ENCODE peak calls at places on chromosomes 12 and 14, in nine cellular contexts. S is prostate gland, Z is GM13977, E is IMR-90, X is WTC11, F is breast epithelium, P is body of pancreas, H is testis, M is HFFc6. G is an unnamed sample.

GRCh38 chr12:58233886-58234285 is 292.5 kb downstream of the ATP23 start:
- DNase-seq in Z (no peak), P (no peak), X (no peak), F (no peak), M (no peak), S (no peak), H (no peak), E (no peak), G (no peak)

GRCh38 chr12:9342614-9343353 is 134.6 kb upstream of the PZP start:
- DNase-seq in F (no peak), E (no peak), X (no peak), P (no peak), S (no peak), Z (no peak), H (no peak), M (no peak), G (no peak)

GRCh38 chr12:76024102-76024781 is 7.3 kb downstream of the PHLDA1 start:
- DNase-seq in F (no peak), X (no peak), H (no peak), S (no peak), M (no peak), P (no peak), Z (no peak), E (peak), G (peak)

GRCh38 chr12:42798811-42799438 is 209.4 kb upstream of the PRICKLE1 start:
- DNase-seq in H (no peak), S (no peak), F (no peak), M (peak), P (no peak), X (no peak), E (peak), Z (no peak), G (peak)

GRCh38 chr12:77118696-77119095 is 53.3 kb upstream of the E2F7 start:
- DNase-seq in X (no peak), Z (no peak), P (no peak), M (peak), H (no peak), E (peak), S (no peak), F (no peak), G (no peak)

GRCh38 chr14:70052990-70053389 is 135.8 kb downstream of the SLC8A3 start:
- DNase-seq in H (peak), M (no peak), P (no peak), Z (no peak), S (no peak), F (no peak), X (peak), E (peak), G (peak)

GRCh38 chr12:27511031-27511722 is 12.8 kb upstream of the PPFIBP1 start:
- DNase-seq in F (no peak), P (no peak), Z (no peak), X (no peak), M (no peak), H (no peak), E (peak), S (no peak), G (no peak)

GRCh38 chr12:3704512-3705348 is 48.2 kb downstream of the CRACR2A start:
- DNase-seq in E (peak), M (no peak), P (no peak), H (peak), S (no peak), X (no peak), Z (peak), F (no peak), G (no peak)

GRCh38 chr12:116502141-116502725 is 56.9 kb upstream of the MAP1LC3B2 start:
- DNase-seq in H (no peak), F (no peak), Z (no peak), E (no peak), X (no peak), M (no peak), P (no peak), S (no peak), G (no peak)

GRCh38 chr12:113381237-113381636 is 22.4 kb downstream of the SDS start:
- DNase-seq in M (no peak), Z (no peak), E (no peak), S (no peak), F (no peak), P (no peak), X (no peak), H (no peak), G (no peak)

GRCh38 chr12:97716356-97716755 is 253.8 kb downstream of the RMST start:
- DNase-seq in E (no peak), P (no peak), S (no peak), F (no peak), X (peak), M (no peak), Z (no peak), H (peak), G (peak)

GRCh38 chr14:68685419-68686211 is 107.3 kb downstream of the ZFP36L1 start:
- DNase-seq in X (no peak), P (peak), M (peak), E (peak), Z (peak), H (no peak), S (no peak), F (no peak), G (peak)

GRCh38 chr12:113315358-113315757 is 19.6 kb downstream of the SLC8B1 start:
- DNase-seq in E (no peak), S (no peak), P (no peak), H (no peak), M (no peak), X (no peak), F (no peak), Z (no peak), G (no peak)

GRCh38 chr12:123891516-123892179 is 81.0 kb downstream of the CCDC92 start:
- DNase-seq in H (no peak), S (no peak), Z (no peak), X (no peak), E (no peak), M (no peak), F (no peak), P (no peak), G (no peak)

GRCh38 chr12:19779393-19780056 is 340.2 kb downstream of the AEBP2 start:
- DNase-seq in Z (no peak), M (no peak), F (no peak), H (peak), S (no peak), E (no peak), P (no peak), X (peak), G (no peak)

GRCh38 chr14:60845523-60845922 is 111.0 kb downstream of the MNAT1 start:
- DNase-seq in H (no peak), E (no peak), S (no peak), Z (peak), F (no peak), X (no peak), M (no peak), P (no peak), G (no peak)

GRCh38 chr12:79441534-79441933 is 249.2 kb downstream of the PAWR start:
- DNase-seq in H (no peak), S (no peak), E (no peak), P (no peak), M (no peak), F (no peak), X (no peak), Z (no peak), G (no peak)

GRCh38 chr14:91008759-91009409 is 51.6 kb downstream of the RPS6KA5 start:
- DNase-seq in E (no peak), M (no peak), S (no peak), X (no peak), H (no peak), P (no peak), Z (no peak), F (no peak), G (no peak)

GRCh38 chr12:102939670-102940222 is 17.7 kb upstream of the ASCL1 start:
- DNase-seq in X (no peak), S (no peak), E (no peak), F (no peak), M (no peak), P (no peak), Z (no peak), H (no peak), G (no peak)

GRCh38 chr14:67820428-67820881 is 876 bp downstream of the RAD51B start:
- DNase-seq in E (peak), F (no peak), P (no peak), S (no peak), X (no peak), M (no peak), Z (no peak), H (no peak), G (peak)

GRCh38 chr14:49598479-49599301 is at the start of gene LRR1:
- DNase-seq in H (peak), P (peak), S (peak), X (peak), F (peak), M (peak), Z (peak), E (peak), G (peak)
- TF ChIP-seq CTCF in H (no peak), P (no peak), S (no peak), X (no peak), F (no peak), M (no peak), Z (no peak), E (no peak), G (no peak)

GRCh38 chr12:118135788-118136558 is at the start of gene PEBP1:
- DNase-seq in E (peak), P (peak), M (peak), F (peak), Z (peak), X (peak), S (peak), H (peak), G (peak)
- TF ChIP-seq CTCF in E (no peak), P (no peak), M (no peak), F (no peak), Z (peak), X (no peak), S (no peak), H (no peak), G (no peak)

DNA sequence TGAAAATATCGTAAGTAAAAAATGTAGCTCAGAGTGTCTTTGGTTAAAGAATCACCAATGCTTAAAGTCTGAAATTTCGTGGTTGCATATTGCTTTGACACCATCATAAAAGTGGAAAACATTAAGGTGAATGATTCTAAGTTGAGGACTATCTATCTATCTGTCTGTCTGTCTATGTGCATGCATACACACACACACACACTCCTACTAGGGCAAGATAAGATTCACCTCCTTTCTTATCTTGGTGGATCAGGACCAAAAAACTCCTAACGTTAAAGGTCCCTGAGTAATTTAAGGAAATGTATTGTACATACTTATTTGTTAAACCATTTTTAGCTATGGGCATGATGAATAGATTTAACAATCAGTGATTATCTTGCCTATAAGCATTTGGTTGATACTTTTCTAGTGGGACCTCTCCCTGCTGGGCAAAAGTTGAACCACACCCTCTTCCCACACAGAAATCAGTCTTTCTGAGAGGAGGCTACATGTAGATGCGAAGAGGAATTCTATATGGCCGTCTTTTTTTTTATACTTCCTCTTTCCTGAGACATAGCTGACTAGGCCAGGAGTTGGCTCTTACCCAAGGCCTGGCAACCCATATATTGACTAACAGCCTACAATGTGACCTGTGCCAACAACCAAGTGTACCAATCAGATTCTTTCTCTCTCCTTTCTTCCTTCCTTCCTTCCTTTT is 19.3 kb upstream of the LLPH start:
- DNase-seq in S (no peak), E (no peak), F (no peak), X (no peak), H (no peak), M (no peak), Z (no peak), P (peak), G (no peak)
- TF ChIP-seq CTCF in S (no peak), E (no peak), F (no peak), X (no peak), H (peak), M (peak), Z (no peak), P (no peak), G (no peak)

DNA sequence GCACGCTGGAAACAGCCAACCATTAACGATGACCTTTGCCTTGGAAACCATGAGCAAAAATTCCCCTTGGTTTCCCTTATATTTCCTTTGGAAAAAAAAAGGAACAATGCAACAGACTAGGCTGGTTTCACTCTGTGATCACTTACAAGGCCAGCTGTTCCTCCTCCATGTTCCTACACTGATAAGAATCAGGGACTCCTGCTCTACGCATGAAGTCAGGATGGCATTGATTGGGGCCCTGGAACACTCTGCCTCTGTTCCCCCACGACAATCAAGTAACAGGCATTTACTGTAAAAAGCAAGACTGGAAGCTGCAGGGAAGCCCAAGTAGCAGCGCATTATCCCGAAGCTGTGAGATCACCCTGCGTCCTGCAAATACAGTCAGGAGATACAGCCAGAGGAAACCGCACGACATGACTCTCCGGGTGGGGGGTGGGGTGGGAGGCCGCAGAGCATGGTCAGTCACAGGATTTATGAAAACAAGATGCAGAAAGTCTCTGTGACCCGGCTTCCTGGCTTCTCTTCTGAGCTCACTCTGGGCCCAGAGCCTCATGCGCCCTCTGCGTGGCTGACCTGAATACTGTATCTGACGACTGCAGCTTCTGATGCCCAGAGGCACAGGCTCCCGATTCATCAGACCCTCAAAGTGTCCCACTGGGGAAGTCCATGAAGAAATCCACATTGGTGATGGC is 31.1 kb downstream of the SSH1 start:
- DNase-seq in Z (no peak), X (no peak), E (peak), F (no peak), S (no peak), H (peak), M (peak), P (peak), G (no peak)
- TF ChIP-seq CTCF in Z (no peak), X (no peak), E (peak), F (no peak), S (no peak), H (no peak), M (peak), P (no peak), G (no peak)

DNA sequence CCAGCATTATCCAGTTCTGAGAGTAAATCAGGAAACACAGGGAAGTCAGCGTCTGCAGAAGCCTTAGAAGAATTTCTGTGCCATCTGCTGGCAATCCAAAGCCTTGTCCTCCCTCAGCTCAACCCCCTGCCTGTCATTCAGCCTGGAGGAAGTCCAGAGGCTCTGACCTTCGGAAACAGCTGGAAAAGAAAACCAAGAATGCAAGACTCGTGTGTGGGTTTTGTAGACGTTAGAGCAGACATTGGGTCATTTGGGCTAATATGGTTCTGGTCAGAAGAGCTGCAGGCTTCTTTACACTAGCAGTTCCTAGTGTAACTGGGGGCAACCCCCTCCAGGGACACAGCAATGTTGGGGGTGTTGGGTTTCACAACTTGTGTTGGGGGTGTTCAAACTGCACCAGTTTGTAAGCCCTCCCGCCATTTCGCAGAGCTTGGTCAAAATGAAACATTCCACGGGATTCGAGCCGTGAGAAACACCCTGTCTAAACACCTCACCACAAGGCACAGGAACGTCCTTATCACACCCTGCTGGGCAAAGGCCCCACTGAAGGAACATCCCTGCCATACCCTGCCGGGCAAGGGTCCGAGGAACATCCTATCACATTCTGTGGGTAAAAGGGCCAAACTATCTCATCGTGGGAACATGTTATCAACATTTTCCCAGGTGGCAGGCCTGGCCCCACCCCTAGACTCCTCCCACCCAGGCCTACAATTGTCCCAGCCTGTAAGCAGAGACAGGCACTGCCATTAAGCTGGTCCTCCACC is 21.0 kb upstream of the SERPINA4 start:
- DNase-seq in H (peak), F (no peak), M (no peak), E (peak), X (no peak), P (peak), Z (no peak), S (no peak), G (no peak)
- TF ChIP-seq CTCF in H (no peak), F (no peak), M (no peak), E (no peak), X (no peak), P (no peak), Z (no peak), S (no peak), G (no peak)

GRCh38 chr12:41531147-41531829 is 343.2 kb downstream of the PDZRN4 start:
- DNase-seq in X (no peak), H (peak), F (no peak), S (no peak), Z (no peak), M (no peak), E (peak), P (peak), G (no peak)

GRCh38 chr12:41532072-41532471 is 344.0 kb downstream of the PDZRN4 start:
- DNase-seq in M (peak), H (no peak), F (no peak), P (no peak), S (no peak), X (no peak), E (peak), Z (no peak), G (peak)

GRCh38 chr12:41521872-41522379 is 333.8 kb downstream of the PDZRN4 start:
- DNase-seq in P (no peak), F (no peak), M (peak), Z (peak), S (no peak), X (no peak), E (peak), H (no peak), G (peak)

GRCh38 chr12:41527529-41528116 is 339.5 kb downstream of the PDZRN4 start:
- DNase-seq in H (no peak), X (no peak), E (no peak), S (no peak), M (no peak), P (no peak), F (no peak), Z (no peak), G (no peak)
- TF ChIP-seq CTCF in H (no peak), X (no peak), E (no peak), S (no peak), M (no peak), P (no peak), F (no peak), Z (no peak), G (no peak)

DNA sequence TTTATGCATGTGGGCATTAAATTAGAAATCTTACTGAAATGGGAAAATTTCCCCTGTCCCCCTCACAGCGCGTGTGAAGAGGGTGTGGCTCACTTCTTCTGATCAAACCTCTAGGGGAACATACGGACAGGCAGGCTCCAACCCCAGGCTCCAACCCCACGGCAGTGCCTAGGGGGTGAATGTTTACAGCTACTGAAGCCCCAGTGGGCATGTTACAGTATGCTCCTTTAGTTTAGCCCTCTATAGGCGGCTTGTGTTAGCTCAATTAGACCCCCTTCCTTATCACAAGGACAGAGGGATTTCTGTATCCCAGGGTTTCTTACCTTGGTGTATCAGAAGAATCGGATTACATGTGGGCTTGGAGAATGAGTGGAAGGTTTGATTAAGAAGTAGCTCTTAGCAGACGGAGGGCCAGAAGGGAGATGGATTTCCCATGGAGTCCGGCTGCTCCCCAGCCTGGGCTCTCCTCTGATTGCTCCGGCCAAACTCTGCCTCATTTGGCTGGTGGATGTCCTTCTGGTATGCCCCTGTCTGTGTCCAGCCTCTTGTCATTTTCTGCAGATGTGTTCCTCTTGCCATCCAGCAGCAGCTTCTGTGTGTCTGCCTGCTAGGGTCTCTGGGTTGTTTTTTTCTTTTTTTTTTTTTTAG is 223.7 kb downstream of the TMTC2 start:
- DNase-seq in M (no peak), Z (no peak), H (no peak), E (no peak), S (no peak), P (no peak), F (no peak), X (peak), G (no peak)
- TF ChIP-seq CTCF in M (no peak), Z (no peak), H (no peak), E (no peak), S (no peak), P (no peak), F (no peak), X (no peak), G (no peak)

DNA sequence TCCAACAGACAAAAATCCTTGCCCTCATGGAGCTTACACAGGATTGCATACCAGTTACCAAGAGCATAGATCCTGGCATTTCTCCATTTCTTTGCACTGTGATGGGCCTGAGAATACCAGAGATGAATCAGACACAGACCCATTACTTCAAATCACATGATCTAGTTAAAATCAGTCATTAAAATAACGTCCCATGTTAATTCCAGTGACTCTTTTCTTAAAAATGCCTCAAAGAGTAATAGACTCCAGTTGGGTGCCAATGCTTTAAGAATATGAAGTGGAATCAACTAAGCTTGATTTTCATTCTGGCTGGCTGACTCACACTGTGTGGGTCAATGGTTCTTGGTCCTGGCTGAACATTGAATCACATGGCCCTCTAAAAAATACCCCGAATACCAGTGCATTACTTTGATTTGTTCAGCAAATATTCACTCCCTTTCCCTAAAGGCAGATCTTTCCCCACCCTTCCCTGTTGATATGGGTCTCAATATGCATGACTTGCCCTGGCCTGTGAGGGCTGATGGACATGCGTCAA is 11.0 kb downstream of the ASB2 start:
- DNase-seq in H (no peak), Z (no peak), M (peak), S (no peak), E (peak), F (no peak), X (no peak), P (no peak), G (peak)
- TF ChIP-seq CTCF in H (no peak), Z (no peak), M (no peak), S (no peak), E (no peak), F (no peak), X (no peak), P (no peak), G (no peak)

G was measured in mammary epithelial cell.